ENCODE peak calls at places on chromosomes 7 and 10, in five cellular contexts. L is neuronal stem cell, D is IMR-90, I is mesenchymal stem cell, B is H1. H is an unnamed sample.

GRCh38 chr10:89384474-89385324 is 6.8 kb downstream of the IFIT1B start:
- DNase-seq in B (no peak), L (no peak), I (no peak), D (no peak), H (no peak)

GRCh38 chr7:88867158-88867557 is 71.6 kb upstream of the TEX47 start:
- DNase-seq in I (no peak), D (no peak), B (no peak), L (no peak), H (no peak)

GRCh38 chr10:86035791-86036543 is 330.6 kb downstream of the GRID1 start:
- DNase-seq in D (no peak), B (no peak), L (no peak), I (no peak), H (no peak)

GRCh38 chr7:107027208-107027607 is 17.3 kb upstream of the PRKAR2B start:
- DNase-seq in L (no peak), I (no peak), D (no peak), B (no peak), H (no peak)

GRCh38 chr10:132061030-132061429 is 4.7 kb upstream of the JAKMIP3 start:
- DNase-seq in D (no peak), I (no peak), B (no peak), L (no peak), H (no peak)

GRCh38 chr7:14836571-14837189 is 65.9 kb downstream of the DGKB start:
- DNase-seq in L (peak), D (peak), I (peak), B (peak), H (peak)

GRCh38 chr7:16023046-16023445 is 336.6 kb upstream of the MEOX2 start:
- DNase-seq in L (no peak), I (no peak), B (no peak), D (no peak), H (no peak)

GRCh38 chr7:25314094-25314708 is 85.9 kb upstream of the NPVF start:
- DNase-seq in D (no peak), L (no peak), B (no peak), I (no peak), H (no peak)

GRCh38 chr7:103423467-103424179 is 22.4 kb downstream of the SLC26A5 start:
- DNase-seq in B (no peak), L (no peak), I (no peak), D (no peak), H (no peak)

GRCh38 chr7:130996841-130997231 is 262.8 kb upstream of the KLF14 start:
- DNase-seq in D (peak), L (no peak), B (no peak), I (peak), H (no peak)

GRCh38 chr7:27329917-27330316 is 87.3 kb downstream of the EVX1 start:
- DNase-seq in D (no peak), B (no peak), L (no peak), I (no peak), H (no peak)

GRCh38 chr10:11048707-11049296 is 31.1 kb downstream of the CELF2 start:
- DNase-seq in L (no peak), D (no peak), I (no peak), B (no peak), H (no peak)

GRCh38 chr7:20199015-20199737 is 18.0 kb downstream of the MACC1 start:
- DNase-seq in D (peak), L (no peak), B (no peak), I (peak), H (no peak)

GRCh38 chr10:70286616-70287015 is 2.8 kb upstream of the NPFFR1 start:
- DNase-seq in L (no peak), B (no peak), D (no peak), I (no peak), H (no peak)

GRCh38 chr7:116801092-116801710 is 61.2 kb upstream of the CAPZA2 start:
- DNase-seq in D (peak), B (no peak), L (no peak), I (peak), H (no peak)

GRCh38 chr10:49512121-49512809 is 26.7 kb downstream of the ERCC6 start:
- DNase-seq in B (no peak), I (peak), L (no peak), D (peak), H (no peak)

DNA sequence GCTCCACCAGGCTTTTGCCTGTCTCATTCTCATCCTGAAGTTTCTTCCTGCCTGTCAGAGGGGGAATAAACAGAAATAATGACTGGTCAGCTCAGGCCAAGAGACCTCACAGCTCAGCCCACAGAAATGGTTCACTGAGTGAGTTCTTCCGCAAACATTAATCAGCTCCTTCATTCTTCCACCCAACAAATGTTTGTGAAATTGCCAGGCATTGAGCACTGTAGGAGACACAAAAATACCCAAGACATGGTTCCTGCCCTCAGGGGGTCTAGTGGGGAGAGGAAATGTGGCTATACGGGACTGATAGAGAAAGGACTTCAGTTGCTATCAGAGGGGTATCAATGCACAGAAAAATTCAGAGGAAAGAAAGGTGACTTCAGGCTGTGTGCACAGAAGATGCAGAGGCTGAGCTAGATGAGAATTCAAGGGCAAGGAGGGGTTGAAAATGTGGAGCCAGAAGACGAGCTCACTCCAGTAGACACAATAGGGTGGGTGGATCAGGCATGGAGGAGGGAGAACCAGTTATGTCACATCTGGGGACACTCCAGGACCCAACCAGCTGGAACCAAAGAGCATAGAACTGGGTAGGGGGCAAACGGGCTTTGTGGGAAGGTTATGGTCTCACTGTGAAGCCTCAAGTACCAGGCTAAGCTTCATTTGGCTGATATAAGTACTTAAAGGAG is 20.9 kb downstream of the MYOF start:
- DNase-seq in D (peak), I (peak), B (no peak), L (no peak), H (no peak)
- H4K91ac ChIP-seq in D (peak), I (peak), B (no peak), L (no peak), H (no peak)

GRCh38 chr10:67575530-67575929 is 120.5 kb downstream of the CTNNA3 start:
- DNase-seq in L (no peak), I (no peak), B (no peak), D (no peak), H (no peak)
- H2BK15ac ChIP-seq in L (no peak), I (no peak), B (no peak), D (no peak), H (no peak)

GRCh38 chr7:141631525-141631924 is 70.4 kb downstream of the DENND11 start:
- DNase-seq in L (no peak), I (no peak), D (no peak), B (no peak), H (no peak)

GRCh38 chr7:141630621-141631020 is 71.3 kb downstream of the DENND11 start:
- DNase-seq in B (no peak), D (no peak), I (no peak), L (no peak), H (no peak)

DNA sequence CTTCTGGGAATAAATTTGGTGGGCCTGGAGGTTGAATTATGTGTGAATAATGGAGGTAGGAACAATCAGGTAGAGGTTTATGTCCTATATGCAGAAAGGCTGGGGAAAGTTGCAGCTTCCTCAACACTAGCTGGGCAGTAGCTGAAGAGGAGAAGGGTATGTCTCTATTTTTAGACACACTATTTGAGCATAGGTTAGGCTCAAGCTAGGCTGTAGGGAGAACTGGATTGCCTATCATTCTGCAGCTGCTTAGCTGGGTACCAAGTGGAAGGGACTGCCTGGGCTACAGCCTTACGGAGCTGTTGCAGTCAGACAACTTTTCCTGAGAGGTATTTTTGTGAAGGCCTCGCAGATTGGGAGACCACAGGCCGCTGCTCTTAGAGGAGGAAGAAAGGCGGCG is 67.9 kb downstream of the DENND11 start:
- DNase-seq in I (no peak), L (no peak), D (no peak), B (no peak), H (no peak)
- H3K4me2 ChIP-seq in I (no peak), L (no peak), D (no peak), B (no peak), H (no peak)

GRCh38 chr10:7818295-7819125 is at the start of gene TAF3:
- DNase-seq in L (peak), D (peak), I (peak), B (peak), H (peak)
- H4K91ac ChIP-seq in L (no peak), D (no peak), I (peak), B (peak), H (no peak)

GRCh38 chr10:3891396-3891795 is 106.4 kb upstream of the KLF6 start:
- DNase-seq in D (no peak), L (no peak), B (no peak), I (no peak), H (no peak)
- H2BK15ac ChIP-seq in D (peak), L (no peak), B (no peak), I (no peak), H (no peak)

GRCh38 chr7:137916564-137916963 is 69.8 kb upstream of the DGKI start:
- DNase-seq in L (no peak), B (no peak), I (no peak), D (no peak), H (no peak)
- H3K4me2 ChIP-seq in L (no peak), B (no peak), I (no peak), D (no peak), H (no peak)

GRCh38 chr7:102322202-102322715 is 34.0 kb downstream of the SPDYE6 start:
- DNase-seq in L (no peak), I (no peak), D (no peak), B (no peak), H (no peak)

GRCh38 chr7:102321351-102322201 is 34.7 kb downstream of the SPDYE6 start:
- DNase-seq in L (no peak), I (peak), D (no peak), B (no peak), H (peak)

GRCh38 chr7:102320181-102320580 is 33.5 kb downstream of the SH2B2 start:
- DNase-seq in I (no peak), B (no peak), D (no peak), L (no peak), H (no peak)

GRCh38 chr7:102319671-102320070 is 33.0 kb downstream of the SH2B2 start:
- DNase-seq in I (no peak), D (no peak), B (no peak), L (no peak), H (no peak)

GRCh38 chr7:102320601-102321350 is 34.1 kb downstream of the SH2B2 start:
- DNase-seq in I (no peak), B (no peak), L (no peak), D (no peak), H (no peak)
- H4K91ac ChIP-seq in I (no peak), B (peak), L (no peak), D (no peak), H (no peak)

DNA sequence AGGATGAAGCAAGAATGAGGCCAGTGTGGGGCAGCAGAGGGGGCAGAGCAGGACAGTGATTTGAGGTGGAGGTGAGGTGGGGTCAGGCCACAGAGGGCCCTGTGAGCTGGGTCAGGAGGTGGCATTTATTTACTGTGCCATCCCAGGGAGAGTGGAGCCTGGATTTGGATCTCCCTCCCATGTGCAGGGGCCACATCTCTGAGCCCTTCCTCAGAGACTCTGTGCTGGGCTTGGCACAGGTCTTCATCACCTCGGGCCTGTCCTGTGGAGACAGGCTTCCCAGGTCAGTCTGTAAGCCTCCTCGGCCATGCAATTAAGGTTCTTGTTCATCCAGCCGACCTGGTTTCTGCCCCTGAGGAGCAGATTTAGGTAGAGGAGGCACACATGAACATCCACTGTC is 40.9 kb downstream of the ZNF777 start:
- DNase-seq in I (no peak), L (no peak), B (no peak), D (no peak), H (no peak)
- H2BK15ac ChIP-seq in I (no peak), L (no peak), B (no peak), D (no peak), H (no peak)